ENCODE peak calls at places on chromosomes 2 and 18, in five cellular contexts. C is cardiac fibroblast; O is sigmoid colon; I is osteoblast; B is CD4-positive, alpha-beta T cell. K is an unnamed sample.

GRCh38 chr2:11430729-11431128 is 35.2 kb downstream of the E2F6 start:
- DNase-seq in B (no peak), O (no peak), I (no peak), C (no peak), K (no peak)

GRCh38 chr2:200352631-200353030 is 46.1 kb downstream of the SPATS2L start:
- DNase-seq in C (peak; percentile 72), I (no peak), B (no peak), O (no peak), K (no peak)

GRCh38 chr2:170022692-170023091 is 155.3 kb upstream of the MYO3B start:
- DNase-seq in C (peak; percentile 66), O (no peak), I (no peak), B (no peak), K (no peak)

GRCh38 chr18:5582849-5583667 is 39.3 kb upstream of the EPB41L3 start:
- DNase-seq in B (no peak), I (no peak), O (no peak), C (peak; percentile 37), K (no peak)

GRCh38 chr18:5075297-5075696 is 121.8 kb downstream of the AKAIN1 start:
- DNase-seq in B (no peak), C (no peak), O (no peak), I (no peak), K (no peak)

GRCh38 chr2:233418761-233419625 is 64.7 kb downstream of the DGKD start:
- DNase-seq in I (no peak), O (peak; percentile 83), C (peak; percentile 74), B (peak; percentile 37), K (no peak)

GRCh38 chr18:61194726-61195125 is 138.5 kb upstream of the CDH20 start:
- DNase-seq in C (no peak), O (no peak), B (no peak), I (no peak), K (no peak)

GRCh38 chr18:45741056-45741455 is 17.1 kb downstream of the SLC14A1 start:
- DNase-seq in B (no peak), I (no peak), O (no peak), C (no peak), K (no peak)

GRCh38 chr18:74353169-74353775 is 37.6 kb downstream of the C18orf63 start:
- DNase-seq in B (peak; percentile 46), C (peak; percentile 88), I (peak; percentile 86), O (peak; percentile 78), K (peak; percentile 21)

GRCh38 chr2:75465317-75465998 is 95.3 kb downstream of the EVA1A start:
- DNase-seq in C (peak; percentile 60), I (no peak), B (no peak), O (no peak), K (no peak)
- TF ChIP-seq CTCF in C (peak; percentile 54), I (peak; percentile 79), B (no peak), O (no peak), K (no peak)

GRCh38 chr2:42558827-42559226 is 9.6 kb upstream of the MTA3 start:
- DNase-seq in C (no peak), O (no peak), I (no peak), B (no peak), K (no peak)
- TF ChIP-seq CTCF in C (no peak), O (no peak), I (no peak), B (no peak), K (no peak)

DNA sequence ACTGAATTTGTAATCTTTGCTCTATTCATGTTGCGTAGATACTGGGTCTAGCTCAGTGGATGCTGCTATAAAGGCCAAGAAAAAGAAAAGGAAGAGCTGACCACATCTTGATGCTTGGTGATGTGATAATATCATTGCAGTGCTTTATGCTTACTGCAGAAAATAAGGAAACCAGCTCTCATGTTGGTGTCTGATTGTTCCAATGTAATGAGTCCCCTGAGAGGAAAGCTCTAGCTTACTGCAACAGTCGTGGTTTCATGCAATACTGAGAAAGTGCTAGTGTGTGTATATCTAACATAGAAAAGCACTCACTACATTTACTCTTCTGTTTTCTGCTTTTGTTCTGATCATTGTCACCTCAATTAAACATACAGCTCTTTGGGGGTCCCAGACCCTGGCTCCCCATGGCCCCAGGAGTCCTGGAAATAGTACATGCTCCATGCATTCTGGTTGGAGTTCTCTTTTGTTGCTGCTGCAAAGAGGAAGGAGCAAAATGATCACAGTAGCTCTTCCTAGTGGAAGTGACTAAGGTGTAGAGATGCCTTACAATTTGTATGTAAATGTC is 338.8 kb downstream of the CYRIA start:
- DNase-seq in I (peak; percentile 31), C (no peak), O (no peak), B (no peak), K (no peak)
- TF ChIP-seq CTCF in I (no peak), C (no peak), O (no peak), B (no peak), K (no peak)

GRCh38 chr2:65620524-65620923 is 188.1 kb upstream of the SPRED2 start:
- DNase-seq in O (no peak), B (no peak), I (no peak), C (no peak), K (no peak)
- TF ChIP-seq CTCF in O (no peak), B (no peak), I (no peak), C (no peak), K (no peak)

GRCh38 chr2:84022810-84023431 is 436.2 kb downstream of the SUCLG1 start:
- DNase-seq in O (no peak), C (peak; percentile 57), B (no peak), I (peak; percentile 43), K (peak; percentile 17)
- TF ChIP-seq CTCF in O (no peak), C (peak; percentile 47), B (no peak), I (peak; percentile 45), K (peak; percentile 61)

GRCh38 chr2:4053769-4054493 is 350.6 kb downstream of the DCDC2C start:
- DNase-seq in C (no peak), I (no peak), B (no peak), O (no peak), K (no peak)
- TF ChIP-seq CTCF in C (no peak), I (no peak), B (no peak), O (no peak), K (peak; percentile 4)

K was measured in GM13977.